ENCODE peak calls at places on chromosomes 7 and 10, in four cellular contexts. K, C, X and H are unnamed samples.

GRCh38 chr10:85528318-85528652 is 838.3 kb downstream of the GRID1 start:
- DNase-seq in K (no peak), C (no peak), X (no peak), H (no peak)

GRCh38 chr10:46525177-46525823 is 31.2 kb downstream of the GPRIN2 start:
- DNase-seq in K (peak), C (peak), X (no peak), H (peak)

GRCh38 chr7:141071260-141071854 is 2.5 kb upstream of the TMEM178B start:
- DNase-seq in K (no peak), C (peak), X (peak), H (peak)

GRCh38 chr7:73312831-73313520 is 4.3 kb upstream of the NSUN5 start:
- DNase-seq in K (no peak), C (no peak), X (no peak), H (no peak)

GRCh38 chr7:134827436-134827835 is 48.0 kb downstream of the CALD1 start:
- DNase-seq in K (no peak), C (no peak), X (no peak), H (no peak)

GRCh38 chr10:75401569-75402485 is at the start of gene ZNF503:
- DNase-seq in K (peak), C (peak), X (peak), H (peak)

GRCh38 chr10:98030093-98030821 is at the start of gene CRTAC1:
- DNase-seq in K (no peak), C (peak), X (peak), H (no peak)

GRCh38 chr10:30176182-30176581 is 116.8 kb upstream of the JCAD start:
- DNase-seq in K (peak), C (no peak), X (no peak), H (no peak)

GRCh38 chr10:63703113-63703670 is 182.0 kb downstream of the REEP3 start:
- DNase-seq in K (no peak), C (no peak), X (no peak), H (no peak)

GRCh38 chr10:17784701-17785100 is 24.4 kb upstream of the MRC1 start:
- DNase-seq in K (no peak), C (no peak), X (no peak), H (peak)

GRCh38 chr7:147305827-147306226 is 1189.2 kb downstream of the CNTNAP2 start:
- DNase-seq in K (no peak), C (no peak), X (no peak), H (no peak)
- TF ChIP-seq CTCF in K (no peak), C (no peak), X (no peak), H (no peak)

DNA sequence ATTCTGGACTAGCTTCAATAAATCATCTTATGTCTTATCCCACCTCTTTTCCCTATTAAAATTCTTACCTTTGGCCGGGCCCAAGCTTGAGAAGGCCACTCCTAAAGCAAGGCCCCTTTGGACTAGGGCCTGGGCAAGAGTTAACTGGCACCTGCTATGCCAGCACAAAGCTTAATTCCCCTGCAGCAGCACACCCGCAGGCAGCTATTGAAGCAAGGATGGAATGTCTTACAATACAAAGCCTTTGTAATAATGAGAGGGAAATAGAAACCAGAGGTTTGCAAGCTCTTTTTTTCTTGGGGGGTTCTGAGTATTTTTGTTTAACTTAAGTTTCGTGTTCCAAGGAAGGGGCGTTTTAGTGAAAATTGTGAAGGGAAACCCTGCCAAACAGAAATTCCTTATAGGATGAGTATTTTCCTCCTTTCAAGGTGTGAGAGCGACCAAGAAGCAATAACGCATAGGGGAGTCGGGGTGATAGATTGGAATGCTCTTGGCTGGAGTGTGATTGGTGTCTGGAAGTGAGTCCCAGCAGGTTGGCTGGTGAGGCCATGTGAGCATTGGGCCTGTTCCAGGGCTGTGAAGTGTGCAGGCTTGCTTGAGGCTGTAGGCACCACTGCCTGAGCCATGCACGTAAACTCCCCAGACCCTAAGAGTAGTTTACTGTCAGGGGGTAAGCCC is 148.5 kb downstream of the KIAA1217 start:
- DNase-seq in K (no peak), C (no peak), X (peak), H (no peak)
- H3K27ac ChIP-seq in K (no peak), C (no peak), X (peak), H (no peak)

GRCh38 chr10:22420787-22421517 is 75.7 kb downstream of the SPAG6 start:
- DNase-seq in K (no peak), C (no peak), X (no peak), H (no peak)
- TF ChIP-seq CTCF in K (peak), C (no peak), X (no peak), H (no peak)

GRCh38 chr7:108368466-108368865 is 87.8 kb downstream of the NRCAM start:
- DNase-seq in K (no peak), C (no peak), X (no peak), H (no peak)

GRCh38 chr7:108363659-108364058 is 92.6 kb downstream of the NRCAM start:
- DNase-seq in K (no peak), C (no peak), X (no peak), H (no peak)

GRCh38 chr7:108372601-108373000 is 83.6 kb downstream of the NRCAM start:
- DNase-seq in K (no peak), C (no peak), X (no peak), H (no peak)

GRCh38 chr7:108367314-108367713 is 88.9 kb downstream of the NRCAM start:
- DNase-seq in K (no peak), C (no peak), X (no peak), H (no peak)

DNA sequence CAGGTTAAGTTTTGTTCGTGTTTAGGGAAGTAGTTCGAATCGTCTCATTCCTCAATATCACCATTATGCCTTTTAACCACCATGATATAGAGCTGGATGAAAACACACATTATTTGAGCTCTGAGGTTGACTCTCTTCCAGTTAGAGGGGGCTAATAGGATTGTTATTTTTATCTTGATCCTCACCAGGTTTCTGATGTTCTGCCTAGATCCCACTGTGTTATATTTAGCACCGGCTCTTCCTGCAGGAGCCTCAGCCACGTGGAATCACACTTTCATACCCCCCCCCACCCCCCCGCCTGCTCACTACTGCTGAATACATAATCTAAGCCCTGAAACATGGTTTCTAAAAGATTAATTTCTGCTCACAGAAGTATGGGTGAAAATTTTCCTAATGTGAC is 88.3 kb downstream of the NRCAM start:
- DNase-seq in K (no peak), C (no peak), X (no peak), H (no peak)
- H3K27ac ChIP-seq in K (no peak), C (no peak), X (no peak), H (no peak)

DNA sequence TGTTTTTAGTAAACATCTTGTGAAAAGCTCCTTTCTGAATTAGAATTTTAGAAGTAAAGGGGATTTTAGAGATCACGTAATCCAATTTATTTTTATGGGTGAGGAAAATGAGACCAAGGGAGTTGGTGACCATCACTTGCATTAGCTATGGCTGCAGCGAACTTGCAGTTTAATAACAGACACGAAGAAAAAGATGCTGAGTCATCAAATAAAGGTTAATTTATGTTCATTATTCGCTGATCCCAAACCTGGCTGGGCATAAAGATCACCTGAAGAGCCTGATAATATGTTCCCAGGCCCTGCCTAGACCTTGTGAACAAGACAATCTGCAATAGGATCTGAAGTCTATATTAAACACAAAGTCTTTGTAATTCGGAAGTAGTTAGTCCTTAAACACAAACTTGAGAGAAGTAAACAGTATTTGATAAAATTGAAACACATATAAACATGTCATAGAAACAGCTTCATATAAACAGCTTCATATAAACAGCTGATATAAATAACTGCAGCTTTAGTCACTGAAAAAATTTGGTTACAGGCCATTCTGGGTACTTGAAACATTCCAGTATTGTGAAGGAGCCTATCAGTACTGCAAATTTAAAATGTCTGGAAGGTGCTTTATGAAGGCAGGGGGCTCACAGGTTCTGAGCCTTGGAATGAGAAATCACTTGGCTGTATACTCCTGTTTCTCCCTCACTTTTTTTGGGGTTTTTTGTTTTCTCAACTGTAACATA is 16.5 kb downstream of the GPR158 start:
- DNase-seq in K (no peak), C (no peak), X (no peak), H (no peak)
- TF ChIP-seq CTCF in K (no peak), C (no peak), X (no peak), H (no peak)

DNA sequence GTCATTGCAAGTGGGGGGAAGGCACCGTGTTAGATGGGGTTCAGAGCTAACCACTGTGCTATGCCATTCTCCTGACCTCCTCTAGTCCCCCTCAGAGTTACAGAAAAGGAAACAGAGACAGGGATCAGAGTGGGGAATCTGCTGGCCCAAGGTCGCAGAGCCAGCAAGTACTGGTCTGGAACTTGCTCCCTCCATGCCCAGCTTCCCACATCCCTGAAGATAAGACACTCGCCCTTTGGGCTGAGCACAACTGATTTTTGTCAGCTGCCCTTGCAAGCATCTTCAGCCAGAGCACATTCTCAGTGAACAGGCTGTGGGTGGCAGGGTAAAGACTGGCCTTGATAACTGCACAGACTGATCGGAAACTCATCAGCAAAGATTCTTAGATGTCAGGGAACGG is 1.2 kb upstream of the SORBS1 start:
- DNase-seq in K (no peak), C (peak), X (no peak), H (no peak)
- H3K27ac ChIP-seq in K (no peak), C (no peak), X (no peak), H (no peak)

DNA sequence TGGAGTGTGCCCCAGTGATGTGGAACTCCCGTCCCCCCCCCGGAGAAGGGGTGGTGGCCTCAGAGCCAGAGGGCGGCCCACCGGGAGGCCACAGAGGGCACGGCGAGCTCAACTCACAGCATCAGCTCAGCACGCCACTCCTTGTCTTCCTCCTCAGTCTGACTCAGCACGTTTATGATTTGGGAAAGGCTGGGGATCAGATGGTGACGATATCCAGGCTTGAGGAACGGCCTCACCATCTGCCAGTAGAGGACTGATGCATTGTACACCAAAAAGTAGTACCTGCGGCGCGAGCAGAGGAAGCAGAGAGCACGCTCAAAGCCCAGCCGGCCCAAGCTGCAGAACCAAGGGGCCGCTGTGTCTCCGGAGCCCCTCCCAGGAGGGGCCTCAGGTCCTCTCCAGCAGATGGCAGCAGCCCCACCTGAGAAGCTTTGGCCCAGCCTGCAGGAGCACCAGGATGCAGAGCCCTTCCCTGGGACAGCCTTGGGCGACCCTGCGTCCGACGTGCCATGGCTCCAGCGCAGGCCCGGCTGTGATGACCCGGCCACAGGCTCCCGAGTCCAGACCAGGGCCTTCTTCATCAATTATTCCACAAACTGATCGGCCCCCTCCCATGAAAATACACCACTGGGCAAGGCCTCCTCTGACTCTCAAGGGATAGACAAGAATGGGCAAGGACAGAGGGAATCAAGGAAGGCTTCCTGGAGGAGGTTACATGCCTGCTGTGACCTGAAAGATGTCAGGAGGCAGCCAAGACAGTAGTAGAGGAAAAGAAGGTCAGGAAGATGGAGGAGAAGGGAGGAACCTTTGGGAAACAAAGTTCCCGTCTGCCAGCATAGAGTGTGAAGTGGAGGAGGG is 3.7 kb downstream of the CFAP46 start:
- DNase-seq in K (no peak), C (no peak), X (peak), H (no peak)
- TF ChIP-seq CTCF in K (peak), C (no peak), X (peak), H (peak)

DNA sequence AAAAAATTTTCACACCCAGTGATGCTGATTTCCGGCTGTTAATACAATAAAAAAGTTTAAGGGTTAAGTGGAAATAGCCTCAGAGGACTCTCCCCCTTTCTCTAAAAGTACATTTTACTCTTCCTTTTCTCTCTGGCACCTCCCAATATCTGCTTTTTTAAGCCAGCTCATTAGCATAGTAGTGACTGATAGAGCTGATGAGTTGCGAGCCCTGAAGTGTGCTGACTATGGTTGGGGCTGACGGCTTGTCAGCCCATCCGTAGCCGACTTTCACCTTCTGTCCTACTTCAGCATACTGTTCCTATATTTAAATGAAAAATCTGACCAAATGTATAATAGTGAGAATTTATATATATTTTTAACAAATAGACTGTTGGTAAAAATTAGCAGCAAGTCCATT is 80.0 kb downstream of the SHH start:
- DNase-seq in K (no peak), C (no peak), X (no peak), H (no peak)
- H3K27ac ChIP-seq in K (no peak), C (peak), X (no peak), H (no peak)